ENCODE peak calls at places on chromosomes 16 and 17, in five cellular contexts. One of them, this sample, is unnamed.

GRCh38 chr16:576823-577201 is 7.0 kb downstream of the PIGQ start:
- DNase-seq in HCT116: no peak
- DNase-seq in K562: peak
- DNase-seq in HepG2: no peak
- DNase-seq in GM12878: no peak
- DNase-seq in this sample: peak

GRCh38 chr17:55795098-55795497 is 44.2 kb downstream of the PCTP start:
- DNase-seq in K562: no peak
- DNase-seq in GM12878: no peak
- DNase-seq in HCT116: no peak
- DNase-seq in HepG2: no peak
- DNase-seq in this sample: no peak

GRCh38 chr16:27649021-27649420 is 99.1 kb downstream of the KATNIP start:
- DNase-seq in GM12878: no peak
- DNase-seq in HepG2: no peak
- DNase-seq in HCT116: no peak
- DNase-seq in K562: no peak
- DNase-seq in this sample: no peak

GRCh38 chr17:41284043-41284442 is 8.5 kb downstream of the KRTAP9-7 start:
- DNase-seq in K562: peak
- DNase-seq in HepG2: peak
- DNase-seq in HCT116: no peak
- DNase-seq in GM12878: no peak
- DNase-seq in this sample: peak

GRCh38 chr17:76018340-76018680 is 8.8 kb downstream of the EVPL start:
- DNase-seq in K562: no peak
- DNase-seq in HepG2: no peak
- DNase-seq in HCT116: no peak
- DNase-seq in GM12878: no peak
- DNase-seq in this sample: no peak

GRCh38 chr16:8644513-8645140 is 23.1 kb downstream of the METTL22 start:
- DNase-seq in K562: no peak
- DNase-seq in HCT116: no peak
- DNase-seq in GM12878: no peak
- DNase-seq in HepG2: no peak
- DNase-seq in this sample: no peak

GRCh38 chr16:70695351-70696070 is 9.7 kb upstream of the MTSS2 start:
- DNase-seq in GM12878: no peak
- DNase-seq in HCT116: no peak
- DNase-seq in K562: peak
- DNase-seq in HepG2: peak
- DNase-seq in this sample: peak

GRCh38 chr17:57284583-57284982 is 28.3 kb downstream of the MSI2 start:
- DNase-seq in GM12878: no peak
- DNase-seq in HCT116: no peak
- DNase-seq in K562: peak
- DNase-seq in HepG2: no peak
- DNase-seq in this sample: no peak

GRCh38 chr16:48188449-48189102 is 32.8 kb upstream of the ABCC12 start:
- DNase-seq in GM12878: peak
- DNase-seq in K562: no peak
- DNase-seq in HCT116: no peak
- DNase-seq in HepG2: peak
- DNase-seq in this sample: no peak

GRCh38 chr17:82247175-82247823 is 18.5 kb downstream of the SLC16A3 start:
- DNase-seq in HepG2: no peak
- DNase-seq in HCT116: no peak
- DNase-seq in K562: no peak
- DNase-seq in GM12878: no peak
- DNase-seq in this sample: no peak

GRCh38 chr16:86739808-86740207 is 161.5 kb downstream of the FOXL1 start:
- DNase-seq in HepG2: no peak
- DNase-seq in K562: no peak
- DNase-seq in HCT116: no peak
- DNase-seq in GM12878: no peak
- DNase-seq in this sample: no peak

GRCh38 chr17:15649861-15650391 is 30.4 kb upstream of the FBXW10B start:
- DNase-seq in HCT116: peak
- DNase-seq in K562: no peak
- DNase-seq in GM12878: no peak
- DNase-seq in HepG2: no peak
- DNase-seq in this sample: no peak

GRCh38 chr16:50102046-50102756 is 36.4 kb downstream of the HEATR3 start:
- DNase-seq in GM12878: no peak
- DNase-seq in K562: no peak
- DNase-seq in HCT116: no peak
- DNase-seq in HepG2: no peak
- DNase-seq in this sample: no peak

GRCh38 chr17:65489413-65490170 is 71.9 kb downstream of the AXIN2 start:
- DNase-seq in HCT116: no peak
- DNase-seq in GM12878: no peak
- DNase-seq in K562: no peak
- DNase-seq in HepG2: no peak
- DNase-seq in this sample: no peak

GRCh38 chr17:29760279-29760721 is 137.6 kb upstream of the CORO6 start:
- DNase-seq in K562: no peak
- DNase-seq in HCT116: no peak
- DNase-seq in HepG2: no peak
- DNase-seq in GM12878: peak
- DNase-seq in this sample: peak

GRCh38 chr17:46943511-46944393 is 20.8 kb downstream of the GOSR2 start:
- DNase-seq in GM12878: no peak
- DNase-seq in K562: peak
- DNase-seq in HCT116: no peak
- DNase-seq in HepG2: peak
- DNase-seq in this sample: peak

GRCh38 chr17:10626378-10626777 is 30.7 kb downstream of the MYH3 start:
- DNase-seq in K562: no peak
- DNase-seq in HepG2: no peak
- DNase-seq in HCT116: no peak
- DNase-seq in GM12878: no peak
- DNase-seq in this sample: no peak

GRCh38 chr16:87831421-87832136 is 37.7 kb downstream of the SLC7A5 start:
- DNase-seq in HepG2: no peak
- DNase-seq in HCT116: no peak
- DNase-seq in K562: no peak
- DNase-seq in GM12878: no peak
- DNase-seq in this sample: no peak

GRCh38 chr16:12091569-12092346 is 115.2 kb downstream of the SNX29 start:
- DNase-seq in HepG2: no peak
- DNase-seq in GM12878: no peak
- DNase-seq in HCT116: no peak
- DNase-seq in K562: no peak
- DNase-seq in this sample: no peak

GRCh38 chr16:11949527-11949926 is 7.7 kb upstream of the NPIPB2 start:
- DNase-seq in K562: peak
- DNase-seq in HepG2: peak
- DNase-seq in HCT116: peak
- DNase-seq in GM12878: no peak
- DNase-seq in this sample: peak

GRCh38 chr17:12118617-12119016 is 97.9 kb downstream of the MAP2K4 start:
- DNase-seq in HCT116: no peak
- DNase-seq in K562: no peak
- DNase-seq in GM12878: no peak
- DNase-seq in HepG2: no peak
- DNase-seq in this sample: no peak

GRCh38 chr16:25010542-25010941 is 4.6 kb downstream of the ARHGAP17 start:
- DNase-seq in K562: no peak
- DNase-seq in GM12878: no peak
- DNase-seq in HepG2: no peak
- DNase-seq in HCT116: no peak
- DNase-seq in this sample: no peak

GRCh38 chr16:20801278-20801677 is 5.0 kb downstream of the ERI2 start:
- DNase-seq in HCT116: no peak
- DNase-seq in HepG2: no peak
- DNase-seq in K562: no peak
- DNase-seq in GM12878: no peak
- DNase-seq in this sample: no peak

GRCh38 chr17:752620-753219 is 656 bp upstream of the GEMIN4 start:
- DNase-seq in K562: peak
- DNase-seq in HepG2: no peak
- DNase-seq in HCT116: no peak
- DNase-seq in GM12878: no peak
- DNase-seq in this sample: peak

GRCh38 chr16:27551046-27551445 is 1.1 kb downstream of the KATNIP start:
- DNase-seq in HepG2: no peak
- DNase-seq in GM12878: no peak
- DNase-seq in K562: no peak
- DNase-seq in HCT116: no peak
- DNase-seq in this sample: no peak

GRCh38 chr16:12235110-12235509 is 258.6 kb downstream of the SNX29 start:
- DNase-seq in GM12878: no peak
- DNase-seq in K562: no peak
- DNase-seq in HCT116: no peak
- DNase-seq in HepG2: no peak
- DNase-seq in this sample: no peak

GRCh38 chr17:61393550-61393903 is 6.1 kb upstream of the TBX2 start:
- DNase-seq in K562: no peak
- DNase-seq in HepG2: no peak
- DNase-seq in GM12878: no peak
- DNase-seq in HCT116: no peak
- DNase-seq in this sample: no peak

GRCh38 chr17:57408064-57408811 is 151.9 kb downstream of the MSI2 start:
- DNase-seq in K562: no peak
- DNase-seq in HCT116: no peak
- DNase-seq in HepG2: peak
- DNase-seq in GM12878: peak
- DNase-seq in this sample: peak

GRCh38 chr16:31010943-31011342 is 505 bp upstream of the STX1B start:
- DNase-seq in GM12878: no peak
- DNase-seq in HCT116: no peak
- DNase-seq in HepG2: no peak
- DNase-seq in K562: no peak
- DNase-seq in this sample: no peak
- TF ChIP-seq EZH2 in GM12878: no peak
- TF ChIP-seq EZH2 in HCT116: no peak
- TF ChIP-seq EZH2 in HepG2: no peak
- TF ChIP-seq EZH2 in K562: no peak
- TF ChIP-seq EZH2 in this sample: no peak

DNA sequence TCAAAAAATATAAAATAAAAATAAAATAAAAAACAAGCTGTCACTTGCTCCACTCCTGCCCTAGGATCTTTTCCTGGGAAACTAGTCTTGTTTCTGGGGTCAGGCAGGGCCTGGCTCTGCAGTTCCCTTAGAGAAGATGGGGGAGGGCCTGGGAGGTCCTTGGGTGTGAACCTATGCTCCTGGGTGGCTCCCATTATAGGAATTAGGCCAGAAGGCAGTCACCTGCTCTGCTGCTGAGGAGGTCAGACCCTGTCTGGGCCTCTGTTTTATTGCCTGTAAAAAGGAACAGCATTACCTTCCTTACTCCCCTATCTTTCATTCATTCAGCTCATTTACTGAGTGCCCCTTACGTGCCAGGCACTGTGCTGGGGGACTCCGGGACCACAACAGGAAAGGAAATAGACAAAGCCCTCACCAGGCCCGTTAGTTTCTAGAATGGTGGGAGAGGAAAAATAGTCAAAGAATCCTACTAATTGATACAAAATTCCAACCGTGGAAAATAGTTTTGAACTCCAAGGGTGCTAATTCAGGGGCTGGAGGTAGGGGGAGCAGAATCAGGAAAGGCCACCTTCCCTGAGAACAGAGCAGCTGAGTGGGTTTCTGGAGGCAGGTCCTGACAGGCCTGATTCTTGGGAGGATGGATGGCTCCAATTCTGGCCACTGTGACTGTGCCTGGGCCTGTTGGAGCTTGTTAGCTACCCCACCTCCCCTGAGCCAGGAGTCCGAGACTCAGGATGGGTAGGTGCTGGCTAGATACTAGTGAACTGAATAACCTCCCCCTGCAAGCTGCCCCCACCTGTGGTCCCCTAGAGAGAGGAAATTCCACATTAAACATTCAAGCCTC is 1.3 kb upstream of the SLC46A1 start:
- DNase-seq in HepG2: no peak
- DNase-seq in GM12878: no peak
- DNase-seq in HCT116: no peak
- DNase-seq in K562: no peak
- DNase-seq in this sample: peak
- TF ChIP-seq REST in HepG2: no peak
- TF ChIP-seq REST in GM12878: no peak
- TF ChIP-seq REST in HCT116: no peak
- TF ChIP-seq REST in K562: no peak
- TF ChIP-seq REST in this sample: no peak

GRCh38 chr17:44386182-44386525 is 3.3 kb downstream of the ITGA2B start:
- DNase-seq in HepG2: no peak
- DNase-seq in HCT116: no peak
- DNase-seq in GM12878: no peak
- DNase-seq in K562: no peak
- DNase-seq in this sample: no peak

GRCh38 chr17:44385287-44386181 is 3.9 kb downstream of the ITGA2B start:
- DNase-seq in HepG2: peak
- DNase-seq in K562: peak
- DNase-seq in HCT116: peak
- DNase-seq in GM12878: no peak
- DNase-seq in this sample: peak

GRCh38 chr17:44384281-44384822 is 5.1 kb downstream of the ITGA2B start:
- DNase-seq in K562: no peak
- DNase-seq in GM12878: no peak
- DNase-seq in HCT116: no peak
- DNase-seq in HepG2: no peak
- DNase-seq in this sample: no peak

GRCh38 chr17:44383861-44384260 is 5.6 kb downstream of the ITGA2B start:
- DNase-seq in HepG2: no peak
- DNase-seq in GM12878: no peak
- DNase-seq in K562: no peak
- DNase-seq in HCT116: no peak
- DNase-seq in this sample: no peak

GRCh38 chr17:44384823-44385286 is 4.6 kb downstream of the ITGA2B start:
- DNase-seq in K562: no peak
- DNase-seq in HepG2: no peak
- DNase-seq in GM12878: no peak
- DNase-seq in HCT116: no peak
- DNase-seq in this sample: peak
- TF ChIP-seq EZH2 in K562: no peak
- TF ChIP-seq EZH2 in HepG2: no peak
- TF ChIP-seq EZH2 in GM12878: no peak
- TF ChIP-seq EZH2 in HCT116: no peak
- TF ChIP-seq EZH2 in this sample: peak

DNA sequence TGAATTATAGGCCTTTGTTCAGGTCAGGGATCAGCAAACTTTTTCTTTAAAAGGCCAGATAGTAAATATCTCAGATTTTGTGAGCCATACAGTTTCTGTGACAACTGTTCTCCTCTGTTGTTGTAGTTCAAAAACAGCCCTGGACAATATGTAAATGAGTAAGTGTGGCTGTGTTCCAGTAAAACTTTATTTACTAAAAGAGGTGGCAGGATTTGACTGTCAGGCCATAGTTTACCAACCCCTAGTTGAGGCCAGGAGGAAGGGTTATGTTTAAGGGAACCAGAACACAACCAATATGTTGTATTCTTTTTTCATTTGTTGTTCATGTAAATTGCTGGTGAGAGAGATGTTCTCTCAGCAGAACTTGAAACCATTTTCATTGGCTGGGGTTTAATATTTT is 260.2 kb downstream of the FTO start:
- DNase-seq in K562: no peak
- DNase-seq in GM12878: no peak
- DNase-seq in HCT116: no peak
- DNase-seq in HepG2: no peak
- DNase-seq in this sample: no peak
- TF ChIP-seq REST in K562: no peak
- TF ChIP-seq REST in GM12878: no peak
- TF ChIP-seq REST in HCT116: no peak
- TF ChIP-seq REST in HepG2: no peak
- TF ChIP-seq REST in this sample: no peak

GRCh38 chr17:48625502-48626201 is 506 bp downstream of the HOXB9 start:
- DNase-seq in GM12878: no peak
- DNase-seq in K562: peak
- DNase-seq in HepG2: no peak
- DNase-seq in HCT116: no peak
- DNase-seq in this sample: peak
- TF ChIP-seq EZH2 in GM12878: peak
- TF ChIP-seq EZH2 in K562: no peak
- TF ChIP-seq EZH2 in HepG2: peak
- TF ChIP-seq EZH2 in HCT116: no peak
- TF ChIP-seq EZH2 in this sample: peak